ENCODE peak calls at places on chromosome 15, in six cellular contexts. G is fibroblast of the aortic adventitia; Z is stimulated activated naive CD8-positive, alpha-beta T cell treated with anti-CD3 and anti-CD28 coated beads, Interleukin-15, Interleukin-2, amounts not matched to agents 100 U/mL and 50 U/mL, for 24 hours; C is substantia nigra; O is frontal cortex; W is foreskin keratinocyte. D is an unnamed sample.

GRCh38 chr15:55799287-55800212 is 56.6 kb upstream of the PRTG start:
- DNase-seq in W (no peak), O (peak), Z (peak), C (peak), G (peak), D (peak)

GRCh38 chr15:33584797-33585196 is 274.0 kb downstream of the RYR3 start:
- DNase-seq in W (peak), O (no peak), C (no peak), Z (no peak), G (peak), D (no peak)

GRCh38 chr15:84878504-84878903 is 6.0 kb upstream of the SLC28A1 start:
- DNase-seq in G (peak), C (peak), W (no peak), Z (peak), O (peak), D (peak)

GRCh38 chr15:64507293-64507802 is 47.0 kb downstream of the ZNF609 start:
- DNase-seq in G (peak), W (no peak), O (no peak), Z (peak), C (peak), D (peak)

GRCh38 chr15:29089731-29090616 is 179.6 kb downstream of the NSMCE3 start:
- DNase-seq in C (no peak), O (no peak), Z (peak), W (no peak), G (peak), D (no peak)

GRCh38 chr15:39594056-39594763 is 13.3 kb downstream of the THBS1 start:
- DNase-seq in Z (peak), W (peak), G (peak), O (no peak), C (no peak), D (no peak)

GRCh38 chr15:67547836-67548531 is 5.5 kb downstream of the MAP2K5 start:
- DNase-seq in G (peak), C (no peak), Z (no peak), O (no peak), W (no peak), D (no peak)

GRCh38 chr15:90868261-90868689 is at the start of gene FURIN:
- DNase-seq in C (no peak), W (no peak), Z (no peak), O (no peak), G (no peak), D (no peak)

GRCh38 chr15:89383635-89384604 is 49.3 kb upstream of the POLG start:
- DNase-seq in G (peak), Z (no peak), C (peak), W (no peak), O (no peak), D (no peak)

GRCh38 chr15:60913901-60914300 is 315.2 kb downstream of the RORA start:
- DNase-seq in O (no peak), C (no peak), W (no peak), Z (no peak), G (no peak), D (no peak)

GRCh38 chr15:101025116-101025885 is 106.1 kb downstream of the LRRK1 start:
- DNase-seq in O (no peak), G (no peak), C (no peak), W (no peak), Z (no peak), D (no peak)

GRCh38 chr15:95826831-95827230 is 503.7 kb upstream of the NR2F2 start:
- DNase-seq in C (no peak), G (no peak), W (peak), Z (no peak), O (no peak), D (no peak)

GRCh38 chr15:40984963-40985362 is 31.7 kb downstream of the CHAC1 start:
- DNase-seq in G (peak), W (no peak), C (no peak), Z (no peak), O (no peak), D (no peak)

GRCh38 chr15:70127288-70127746 is 29.6 kb upstream of the TLE3 start:
- DNase-seq in Z (no peak), O (no peak), W (no peak), C (peak), G (no peak), D (peak)

GRCh38 chr15:73564255-73564654 is 68.9 kb downstream of the NPTN start:
- DNase-seq in O (no peak), W (no peak), G (peak), Z (no peak), C (no peak), D (no peak)

GRCh38 chr15:43776101-43776717 is 557 bp downstream of the ELL3 start:
- DNase-seq in O (no peak), Z (peak), G (no peak), C (no peak), W (peak), D (no peak)

GRCh38 chr15:33131880-33132279 is 62.6 kb downstream of the FMN1 start:
- DNase-seq in G (peak), O (no peak), W (peak), Z (no peak), C (no peak), D (no peak)

GRCh38 chr15:69321041-69321554 is 22.4 kb downstream of the PAQR5 start:
- DNase-seq in C (no peak), W (no peak), G (no peak), Z (no peak), O (no peak), D (no peak)

GRCh38 chr15:61780278-61780677 is 280.0 kb downstream of the VPS13C start:
- DNase-seq in C (no peak), Z (no peak), G (no peak), W (no peak), O (no peak), D (no peak)

GRCh38 chr15:99167640-99168039 is 62.8 kb downstream of the SYNM start:
- DNase-seq in W (no peak), C (no peak), O (no peak), G (no peak), Z (no peak), D (no peak)